ENCODE peak calls at places on chromosomes 5 and 9, in five cellular contexts. One of them, this sample, is unnamed.

GRCh38 chr9:115952667-115953316 is 200.8 kb upstream of the PAPPA start:
- DNase-seq in uterus: no peak
- DNase-seq in MM.1S: no peak
- DNase-seq in omental fat pad: no peak
- DNase-seq in fibroblast of mammary gland: peak
- DNase-seq in this sample: no peak

GRCh38 chr9:127634698-127635097 is 22.6 kb downstream of the STXBP1 start:
- DNase-seq in MM.1S: no peak
- DNase-seq in uterus: no peak
- DNase-seq in fibroblast of mammary gland: peak
- DNase-seq in omental fat pad: no peak
- DNase-seq in this sample: no peak

GRCh38 chr5:15368835-15369234 is 131.1 kb upstream of the FBXL7 start:
- DNase-seq in MM.1S: no peak
- DNase-seq in fibroblast of mammary gland: no peak
- DNase-seq in omental fat pad: no peak
- DNase-seq in uterus: no peak
- DNase-seq in this sample: no peak

GRCh38 chr9:69122086-69122390 is 52.0 kb upstream of the TJP2 start:
- DNase-seq in omental fat pad: peak
- DNase-seq in fibroblast of mammary gland: peak
- DNase-seq in MM.1S: peak
- DNase-seq in uterus: peak
- DNase-seq in this sample: no peak

GRCh38 chr9:14251146-14252071 is 62.5 kb downstream of the NFIB start:
- DNase-seq in MM.1S: no peak
- DNase-seq in fibroblast of mammary gland: peak
- DNase-seq in omental fat pad: peak
- DNase-seq in uterus: peak
- DNase-seq in this sample: no peak

GRCh38 chr5:78647838-78648358 is 674 bp downstream of the LHFPL2 start:
- DNase-seq in MM.1S: no peak
- DNase-seq in omental fat pad: no peak
- DNase-seq in uterus: peak
- DNase-seq in fibroblast of mammary gland: peak
- DNase-seq in this sample: no peak

GRCh38 chr5:96629774-96630173 is 32.4 kb upstream of the CAST start:
- DNase-seq in MM.1S: no peak
- DNase-seq in fibroblast of mammary gland: peak
- DNase-seq in uterus: no peak
- DNase-seq in omental fat pad: no peak
- DNase-seq in this sample: no peak

GRCh38 chr9:91219557-91219956 is 142.2 kb downstream of the AUH start:
- DNase-seq in fibroblast of mammary gland: no peak
- DNase-seq in MM.1S: peak
- DNase-seq in omental fat pad: no peak
- DNase-seq in uterus: no peak
- DNase-seq in this sample: no peak

DNA sequence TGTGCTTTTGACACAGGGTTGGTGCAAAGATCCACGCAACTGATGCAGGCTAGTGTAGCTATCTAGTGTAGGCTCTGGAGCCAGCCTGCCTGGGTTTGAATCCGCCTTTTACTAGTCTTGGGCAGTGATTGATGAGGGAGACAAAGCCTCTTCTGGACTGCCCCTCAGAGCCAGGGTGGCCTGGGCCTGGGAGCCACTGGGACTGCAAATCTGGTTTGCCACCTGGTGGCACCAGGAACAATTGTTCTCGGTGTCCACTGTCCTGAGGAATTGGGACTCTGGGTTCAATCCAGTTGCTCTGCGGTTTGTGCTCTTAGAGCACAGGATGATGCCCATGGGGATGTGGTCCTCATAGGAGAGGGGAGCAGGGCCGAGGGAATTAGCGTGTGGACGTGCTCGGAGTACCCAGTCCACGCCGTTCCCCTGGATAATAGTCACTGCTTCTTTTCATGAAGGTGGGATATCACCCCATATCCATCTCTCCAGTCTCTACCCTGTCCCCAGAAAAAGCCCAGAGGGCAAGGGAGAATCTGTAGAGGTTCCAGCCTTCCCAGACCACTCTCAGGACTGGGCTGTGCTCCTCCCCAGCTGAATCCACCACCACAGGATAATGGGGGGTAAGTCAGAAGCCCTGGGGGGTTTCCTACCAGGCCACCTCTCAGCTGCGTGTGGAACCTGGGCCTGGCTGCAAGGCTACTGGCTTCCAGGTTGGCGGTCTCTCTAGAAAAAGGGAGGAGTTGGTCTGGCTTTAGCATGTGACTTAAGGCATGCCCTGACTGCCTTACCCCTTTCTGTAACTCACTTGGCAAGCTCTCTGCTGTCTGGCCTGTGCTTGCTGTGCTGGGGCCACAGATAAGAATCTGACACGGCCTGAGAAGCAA is 1.9 kb downstream of the B4GALT7 start:
- DNase-seq in fibroblast of mammary gland: no peak
- DNase-seq in MM.1S: no peak
- DNase-seq in uterus: no peak
- DNase-seq in omental fat pad: no peak
- DNase-seq in this sample: no peak
- TF ChIP-seq CTCF in fibroblast of mammary gland: peak
- TF ChIP-seq CTCF in MM.1S: peak
- TF ChIP-seq CTCF in uterus: no peak
- TF ChIP-seq CTCF in omental fat pad: no peak
- TF ChIP-seq CTCF in this sample: no peak

GRCh38 chr9:124308606-124309310 is 51.0 kb downstream of the NEK6 start:
- DNase-seq in omental fat pad: no peak
- DNase-seq in MM.1S: no peak
- DNase-seq in fibroblast of mammary gland: no peak
- DNase-seq in uterus: no peak
- DNase-seq in this sample: no peak

GRCh38 chr9:124313940-124314339 is 56.2 kb downstream of the NEK6 start:
- DNase-seq in fibroblast of mammary gland: no peak
- DNase-seq in omental fat pad: no peak
- DNase-seq in MM.1S: no peak
- DNase-seq in uterus: no peak
- DNase-seq in this sample: no peak

GRCh38 chr9:124312290-124313265 is 54.8 kb downstream of the NEK6 start:
- DNase-seq in uterus: peak
- DNase-seq in MM.1S: no peak
- DNase-seq in omental fat pad: no peak
- DNase-seq in fibroblast of mammary gland: no peak
- DNase-seq in this sample: no peak

GRCh38 chr9:124309665-124310064 is 51.9 kb downstream of the NEK6 start:
- DNase-seq in MM.1S: no peak
- DNase-seq in omental fat pad: no peak
- DNase-seq in fibroblast of mammary gland: peak
- DNase-seq in uterus: peak
- DNase-seq in this sample: no peak

GRCh38 chr9:124311283-124311682 is 53.5 kb downstream of the NEK6 start:
- DNase-seq in fibroblast of mammary gland: no peak
- DNase-seq in omental fat pad: no peak
- DNase-seq in uterus: no peak
- DNase-seq in MM.1S: no peak
- DNase-seq in this sample: no peak
- TF ChIP-seq CTCF in fibroblast of mammary gland: no peak
- TF ChIP-seq CTCF in omental fat pad: no peak
- TF ChIP-seq CTCF in uterus: no peak
- TF ChIP-seq CTCF in MM.1S: peak
- TF ChIP-seq CTCF in this sample: no peak

GRCh38 chr5:53318303-53318702 is 162.1 kb upstream of the FST start:
- DNase-seq in MM.1S: no peak
- DNase-seq in uterus: no peak
- DNase-seq in omental fat pad: no peak
- DNase-seq in fibroblast of mammary gland: no peak
- DNase-seq in this sample: no peak
- TF ChIP-seq CTCF in MM.1S: no peak
- TF ChIP-seq CTCF in uterus: no peak
- TF ChIP-seq CTCF in omental fat pad: no peak
- TF ChIP-seq CTCF in fibroblast of mammary gland: no peak
- TF ChIP-seq CTCF in this sample: no peak

GRCh38 chr5:91225848-91226686 is 157.1 kb downstream of the ARRDC3 start:
- DNase-seq in fibroblast of mammary gland: no peak
- DNase-seq in omental fat pad: no peak
- DNase-seq in uterus: no peak
- DNase-seq in MM.1S: peak
- DNase-seq in this sample: no peak
- TF ChIP-seq CTCF in fibroblast of mammary gland: no peak
- TF ChIP-seq CTCF in omental fat pad: no peak
- TF ChIP-seq CTCF in uterus: no peak
- TF ChIP-seq CTCF in MM.1S: peak
- TF ChIP-seq CTCF in this sample: peak

DNA sequence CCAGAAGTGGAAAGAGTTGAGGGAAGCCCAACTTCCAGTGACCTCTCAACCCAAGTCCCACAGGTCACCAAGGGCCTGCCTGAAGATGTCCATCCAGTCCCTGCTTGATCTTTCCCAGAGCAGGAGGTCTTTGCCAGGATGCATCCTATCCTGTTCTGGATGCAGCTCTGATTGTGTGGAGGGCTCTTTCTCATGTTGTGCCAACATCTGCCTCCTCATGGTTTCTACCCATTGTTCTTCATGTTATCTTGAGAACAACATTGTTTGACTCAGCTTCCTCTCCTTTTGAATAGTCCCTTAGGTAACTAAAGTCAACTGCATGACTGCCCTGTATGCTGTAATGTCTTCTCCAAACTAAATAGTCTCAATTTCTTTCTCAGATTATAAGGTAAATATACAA is 169.3 kb downstream of the CCDC192 start:
- DNase-seq in omental fat pad: no peak
- DNase-seq in MM.1S: no peak
- DNase-seq in uterus: no peak
- DNase-seq in fibroblast of mammary gland: no peak
- DNase-seq in this sample: no peak
- TF ChIP-seq CTCF in omental fat pad: no peak
- TF ChIP-seq CTCF in MM.1S: no peak
- TF ChIP-seq CTCF in uterus: no peak
- TF ChIP-seq CTCF in fibroblast of mammary gland: no peak
- TF ChIP-seq CTCF in this sample: no peak

GRCh38 chr5:178150977-178151734 is 2.5 kb downstream of the NHP2 start:
- DNase-seq in omental fat pad: no peak
- DNase-seq in MM.1S: no peak
- DNase-seq in uterus: no peak
- DNase-seq in fibroblast of mammary gland: peak
- DNase-seq in this sample: no peak
- TF ChIP-seq CTCF in omental fat pad: no peak
- TF ChIP-seq CTCF in MM.1S: no peak
- TF ChIP-seq CTCF in uterus: no peak
- TF ChIP-seq CTCF in fibroblast of mammary gland: peak
- TF ChIP-seq CTCF in this sample: no peak

GRCh38 chr5:1763548-1763911 is 36.1 kb downstream of the MRPL36 start:
- DNase-seq in MM.1S: no peak
- DNase-seq in omental fat pad: no peak
- DNase-seq in fibroblast of mammary gland: peak
- DNase-seq in uterus: peak
- DNase-seq in this sample: no peak
- TF ChIP-seq CTCF in MM.1S: peak
- TF ChIP-seq CTCF in omental fat pad: no peak
- TF ChIP-seq CTCF in fibroblast of mammary gland: peak
- TF ChIP-seq CTCF in uterus: peak
- TF ChIP-seq CTCF in this sample: no peak

This sample was measured in esophagus squamous epithelium.